ENCODE peak calls at places on chromosomes 16 and 17, in four cellular contexts. M, W, J and U are unnamed samples.

GRCh38 chr17:64662774-64663367 is 764 bp upstream of the SMURF2 start:
- DNase-seq in M (peak; percentile 92), W (peak; percentile 35), J (no peak), U (no peak)

GRCh38 chr17:71933306-71933705 is 187.5 kb upstream of the SOX9 start:
- DNase-seq in W (no peak), J (no peak), M (no peak), U (no peak)

GRCh38 chr16:27903046-27903655 is 160.4 kb downstream of the GSG1L start:
- DNase-seq in J (no peak), M (no peak), W (no peak), U (no peak)

GRCh38 chr16:83552193-83552592 is 255.6 kb upstream of the HSBP1 start:
- DNase-seq in M (no peak), J (no peak), W (no peak), U (no peak)

GRCh38 chr16:64253114-64253513 is 868.7 kb downstream of the CDH11 start:
- DNase-seq in J (no peak), W (no peak), M (no peak), U (no peak)

GRCh38 chr17:65000798-65001197 is 55.7 kb downstream of the GNA13 start:
- DNase-seq in J (no peak), W (no peak), M (no peak), U (no peak)

GRCh38 chr17:78324391-78325075 is 35.3 kb downstream of the SOCS3 start:
- DNase-seq in W (no peak), J (peak; percentile 93), M (no peak), U (no peak)

GRCh38 chr16:83351846-83352245 is 455.9 kb upstream of the HSBP1 start:
- DNase-seq in W (no peak), M (no peak), J (no peak), U (no peak)

GRCh38 chr16:19439483-19439882 is 21.8 kb downstream of the TMC5 start:
- DNase-seq in J (no peak), W (no peak), M (no peak), U (no peak)

GRCh38 chr16:2854700-2855309 is 3.2 kb downstream of the PRSS22 start:
- DNase-seq in M (no peak), W (no peak), J (no peak), U (no peak)

GRCh38 chr16:361872-362701 is 8.3 kb downstream of the MRPL28 start:
- DNase-seq in W (no peak), M (peak; percentile 85), J (peak; percentile 68), U (no peak)

GRCh38 chr16:1152123-1152638 is 725 bp upstream of the CACNA1H start:
- DNase-seq in J (no peak), M (no peak), W (no peak), U (no peak)

GRCh38 chr16:46862555-46863447 is 21.4 kb upstream of the GPT2 start:
- DNase-seq in M (no peak), W (no peak), J (no peak), U (no peak)

GRCh38 chr16:55012362-55012761 is 81.7 kb downstream of the IRX5 start:
- DNase-seq in M (no peak), W (no peak), J (no peak), U (no peak)

GRCh38 chr17:10114931-10115535 is 83.4 kb downstream of the GAS7 start:
- DNase-seq in M (peak; percentile 76), W (no peak), J (peak; percentile 95), U (no peak)

GRCh38 chr16:48133455-48134226 is 22.2 kb downstream of the ABCC12 start:
- DNase-seq in M (no peak), J (no peak), W (no peak), U (no peak)

GRCh38 chr16:23944381-23944780 is 108.6 kb downstream of the PRKCB start:
- DNase-seq in M (no peak), J (no peak), W (no peak), U (no peak)

GRCh38 chr16:85175724-85176233 is 63.5 kb upstream of the CIBAR2 start:
- DNase-seq in J (no peak), W (no peak), M (no peak), U (no peak)

GRCh38 chr17:51164911-51165679 is 1.1 kb upstream of the NME2 start:
- DNase-seq in J (no peak), W (no peak), M (peak; percentile 40), U (no peak)

GRCh38 chr16:78034530-78034929 is 12.2 kb downstream of the CLEC3A start:
- DNase-seq in J (peak; percentile 50), M (no peak), W (no peak), U (no peak)

GRCh38 chr17:39634384-39634871 is 2.5 kb upstream of the STARD3 start:
- DNase-seq in W (no peak), J (peak; percentile 50), M (peak; percentile 47), U (no peak)

GRCh38 chr17:32099686-32100085 is 42.6 kb upstream of the RHOT1 start:
- DNase-seq in W (no peak), J (no peak), M (no peak), U (no peak)

GRCh38 chr17:74882517-74883240 is 9.9 kb upstream of the FDXR start:
- DNase-seq in W (no peak), J (no peak), M (no peak), U (no peak)

GRCh38 chr16:13351651-13352217 is 450.3 kb downstream of the SHISA9 start:
- DNase-seq in M (peak; percentile 8), J (no peak), W (no peak), U (no peak)

GRCh38 chr17:11296994-11297393 is 56.0 kb downstream of the SHISA6 start:
- DNase-seq in M (peak; percentile 54), J (no peak), W (no peak), U (no peak)

GRCh38 chr17:42518755-42519545 is 17.1 kb upstream of the NAGLU start:
- DNase-seq in J (peak; percentile 26), M (peak; percentile 64), W (no peak), U (no peak)

GRCh38 chr16:78742501-78743283 is 643.2 kb downstream of the WWOX start:
- DNase-seq in J (no peak), M (no peak), W (no peak), U (no peak)

GRCh38 chr16:87947356-87948118 is 3.7 kb upstream of the BANP start:
- DNase-seq in W (no peak), M (no peak), J (no peak), U (no peak)

GRCh38 chr17:78997231-78997741 is 12.3 kb downstream of the CANT1 start:
- DNase-seq in W (no peak), J (no peak), M (no peak), U (no peak)

GRCh38 chr16:65120811-65121721 is 797 bp downstream of the CDH11 start:
- DNase-seq in W (no peak), J (peak; percentile 43), M (no peak), U (no peak)

GRCh38 chr16:86773339-86773715 is 195.0 kb downstream of the FOXL1 start:
- DNase-seq in J (no peak), M (no peak), W (no peak), U (no peak)

GRCh38 chr17:44307387-44308186 is 814 bp upstream of the RUNDC3A start:
- DNase-seq in W (peak; percentile 34), M (peak; percentile 74), J (no peak), U (no peak)

GRCh38 chr17:44170499-44171201 is at the start of gene ASB16:
- DNase-seq in M (no peak), W (no peak), J (peak; percentile 6), U (peak; percentile 49)

GRCh38 chr16:50213939-50214519 is 52.3 kb upstream of the ADCY7 start:
- DNase-seq in M (no peak), J (peak; percentile 71), W (no peak), U (no peak)

GRCh38 chr17:63950940-63951907 is 19.1 kb upstream of the CD79B start:
- DNase-seq in W (no peak), J (no peak), M (peak; percentile 69), U (no peak)

GRCh38 chr17:61189968-61190367 is 209.7 kb upstream of the TBX2 start:
- DNase-seq in J (no peak), W (no peak), M (no peak), U (no peak)

GRCh38 chr16:2447920-2448583 is 11.9 kb upstream of the TEDC2 start:
- DNase-seq in M (no peak), J (no peak), W (no peak), U (no peak)